ENCODE peak calls at places on chromosomes 16 and 17, in four cellular contexts. W is brain microvascular endothelial cell, Q is left ventricle myocardium inferior, L is AG08396. G is an unnamed sample.

GRCh38 chr16:78441298-78441697 is 341.8 kb downstream of the WWOX start:
- DNase-seq in L (no peak), Q (no peak), W (no peak), G (no peak)

GRCh38 chr16:87918314-87918713 is 18.0 kb downstream of the CA5A start:
- DNase-seq in Q (no peak), L (no peak), W (no peak), G (peak)

GRCh38 chr16:30031477-30031918 is 427 bp upstream of the TLCD3B start:
- DNase-seq in L (no peak), W (no peak), Q (no peak), G (no peak)

GRCh38 chr17:48161127-48161905 is 53.8 kb downstream of the SNX11 start:
- DNase-seq in L (no peak), W (no peak), Q (no peak), G (no peak)

GRCh38 chr16:87930456-87930855 is 5.9 kb downstream of the CA5A start:
- DNase-seq in W (no peak), Q (no peak), L (no peak), G (no peak)

GRCh38 chr16:59573528-59574271 is 839.6 kb upstream of the GOT2 start:
- DNase-seq in W (peak), L (peak), Q (no peak), G (no peak)

GRCh38 chr17:27217631-27218030 is 76.3 kb upstream of the WSB1 start:
- DNase-seq in L (no peak), Q (no peak), W (no peak), G (no peak)

GRCh38 chr16:10172848-10173655 is 9.2 kb downstream of the GRIN2A start:
- DNase-seq in L (no peak), Q (no peak), W (peak), G (no peak)

GRCh38 chr17:77373298-77374169 is 232.8 kb downstream of the SEC14L1 start:
- DNase-seq in L (no peak), W (no peak), Q (peak), G (no peak)

GRCh38 chr16:27347930-27348685 is 34.3 kb downstream of the IL4R start:
- DNase-seq in L (no peak), Q (no peak), W (no peak), G (no peak)

GRCh38 chr17:9568004-9568403 is 7.6 kb downstream of the STX8 start:
- DNase-seq in Q (no peak), L (no peak), W (no peak), G (no peak)

GRCh38 chr16:4801051-4801961 is 1.1 kb downstream of the ROGDI start:
- DNase-seq in W (no peak), L (no peak), Q (no peak), G (no peak)

GRCh38 chr17:80414803-80415625 is at the start of gene ENDOV:
- DNase-seq in L (peak), W (peak), Q (peak), G (peak)

GRCh38 chr16:66490774-66491715 is 58.9 kb downstream of the TK2 start:
- DNase-seq in Q (no peak), L (no peak), W (no peak), G (peak)